ENCODE peak calls at places on chromosomes 5 and 9, in nine cellular contexts. X is thyroid gland, A is neuronal stem cell, I is breast epithelium, O is cardiac muscle cell, N is DND-41, R is HCT116, J is mesenchymal stem cell, P is heart right ventricle. S is an unnamed sample.

GRCh38 chr9:107784235-107784958 is 294.8 kb upstream of the KLF4 start:
- DNase-seq in A (no peak), O (peak; percentile 94), P (peak; percentile 36), X (peak; percentile 12), R (peak; percentile 15), N (no peak), J (peak; percentile 90), I (no peak), S (peak; percentile 13)

GRCh38 chr5:60835554-60835953 is 8.5 kb downstream of the ELOVL7 start:
- DNase-seq in N (no peak), P (no peak), X (no peak), J (no peak), O (peak; percentile 27), A (no peak), I (no peak), R (no peak), S (no peak)

GRCh38 chr5:133907075-133907474 is 61.4 kb downstream of the C5orf15 start:
- DNase-seq in A (no peak), P (peak; percentile 69), J (no peak), R (no peak), X (no peak), N (no peak), I (no peak), O (no peak), S (no peak)

GRCh38 chr5:61919920-61920319 is 386.1 kb upstream of the KIF2A start:
- DNase-seq in A (no peak), N (no peak), P (no peak), I (no peak), J (peak; percentile 21), X (no peak), R (no peak), O (no peak), S (no peak)

GRCh38 chr9:81787747-81788632 is 98.6 kb upstream of the TLE1 start:
- DNase-seq in N (no peak), O (peak; percentile 98), J (peak; percentile 90), R (no peak), A (no peak), I (no peak), X (peak; percentile 44), P (no peak), S (peak; percentile 7)

GRCh38 chr9:87606921-87607521 is 109.4 kb downstream of the DAPK1 start:
- DNase-seq in O (peak; percentile 81), A (no peak), J (peak; percentile 69), P (no peak), N (no peak), I (no peak), R (no peak), X (no peak), S (no peak)

GRCh38 chr5:39775458-39776365 is 350.9 kb upstream of the DAB2 start:
- DNase-seq in N (no peak), J (peak; percentile 89), A (no peak), O (peak; percentile 82), R (no peak), I (no peak), P (no peak), X (no peak), S (no peak)

GRCh38 chr9:135422340-135422944 is 57.1 kb upstream of the PPP1R26 start:
- DNase-seq in N (no peak), O (no peak), X (no peak), J (no peak), R (no peak), A (no peak), P (no peak), I (no peak), S (no peak)

GRCh38 chr5:146529984-146530383 is 14.0 kb upstream of the GPR151 start:
- DNase-seq in J (no peak), O (no peak), A (no peak), N (no peak), X (no peak), P (no peak), I (no peak), R (no peak), S (no peak)

GRCh38 chr9:127546125-127546832 is 65.8 kb upstream of the STXBP1 start:
- DNase-seq in I (no peak), O (no peak), X (no peak), R (no peak), P (no peak), A (no peak), J (no peak), N (no peak), S (no peak)

GRCh38 chr5:91151947-91152346 is 231.2 kb downstream of the ARRDC3 start:
- DNase-seq in O (peak; percentile 97), P (peak; percentile 55), N (no peak), I (peak; percentile 65), A (no peak), J (peak; percentile 88), X (peak; percentile 96), R (no peak), S (peak; percentile 32)

GRCh38 chr9:98810106-98810840 is 2.8 kb downstream of the GALNT12 start:
- DNase-seq in O (no peak), P (no peak), A (no peak), X (no peak), N (no peak), R (no peak), I (no peak), J (no peak), S (no peak)

GRCh38 chr9:129348890-129349570 is 171.0 kb upstream of the IER5L start:
- DNase-seq in N (no peak), O (no peak), P (no peak), X (no peak), R (no peak), A (no peak), I (no peak), J (no peak), S (no peak)

GRCh38 chr5:181204561-181205401 is at the start of gene TRIM7:
- DNase-seq in A (no peak), J (peak; percentile 49), N (no peak), I (no peak), O (no peak), R (no peak), P (peak; percentile 40), X (peak; percentile 76), S (no peak)

GRCh38 chr5:175032741-175033151 is 308.4 kb downstream of the MSX2 start:
- DNase-seq in J (no peak), N (no peak), A (no peak), P (no peak), I (no peak), X (no peak), R (no peak), O (no peak), S (no peak)

GRCh38 chr5:1445313-1445894 is at the start of gene SLC6A3:
- DNase-seq in I (no peak), P (no peak), N (no peak), X (peak; percentile 73), J (no peak), A (peak; percentile 67), O (peak; percentile 49), R (no peak), S (no peak)

GRCh38 chr9:130128782-130129424 is 43.3 kb upstream of the NCS1 start:
- DNase-seq in A (no peak), I (peak; percentile 38), O (peak; percentile 82), J (peak; percentile 94), R (no peak), N (peak; percentile 32), P (peak; percentile 71), X (no peak), S (peak; percentile 45)

GRCh38 chr9:70658765-70659164 is 244.3 kb upstream of the KLF9 start:
- DNase-seq in R (no peak), X (no peak), O (no peak), N (no peak), I (no peak), A (no peak), J (no peak), P (no peak), S (no peak)

GRCh38 chr5:119285070-119285916 is 70.5 kb upstream of the TNFAIP8 start:
- DNase-seq in R (no peak), X (no peak), O (peak; percentile 24), I (no peak), A (no peak), N (no peak), J (peak; percentile 41), P (peak; percentile 16), S (no peak)
- H3K4me1 ChIP-seq in R (no peaks in the 10 kb centered on the region), X (peaks cover 65% of the 10 kb centered on the region), O (peaks cover 36% of the 10 kb centered on the region), I (no peaks in the 10 kb centered on the region), A (peaks cover 2% of the 10 kb centered on the region), N (peaks cover 100% of the 10 kb centered on the region), J (peaks cover 11% of the 10 kb centered on the region), P (peaks cover 94% of the 10 kb centered on the region), S (no peaks in the 10 kb centered on the region)

GRCh38 chr5:172146748-172147092 is 41.3 kb downstream of the STK10 start:
- DNase-seq in A (no peak), P (no peak), X (no peak), N (no peak), I (no peak), O (no peak), J (no peak), R (no peak), S (no peak)
- H3K4me1 ChIP-seq in A (peaks cover 7% of the 10 kb centered on the region), P (peaks cover 70% of the 10 kb centered on the region), X (no peaks in the 10 kb centered on the region), N (peaks cover 3% of the 10 kb centered on the region), I (no peaks in the 10 kb centered on the region), O (peaks cover under 1% of the 10 kb centered on the region), J (peaks cover 43% of the 10 kb centered on the region), R (no peaks in the 10 kb centered on the region), S (no peaks in the 10 kb centered on the region)

DNA sequence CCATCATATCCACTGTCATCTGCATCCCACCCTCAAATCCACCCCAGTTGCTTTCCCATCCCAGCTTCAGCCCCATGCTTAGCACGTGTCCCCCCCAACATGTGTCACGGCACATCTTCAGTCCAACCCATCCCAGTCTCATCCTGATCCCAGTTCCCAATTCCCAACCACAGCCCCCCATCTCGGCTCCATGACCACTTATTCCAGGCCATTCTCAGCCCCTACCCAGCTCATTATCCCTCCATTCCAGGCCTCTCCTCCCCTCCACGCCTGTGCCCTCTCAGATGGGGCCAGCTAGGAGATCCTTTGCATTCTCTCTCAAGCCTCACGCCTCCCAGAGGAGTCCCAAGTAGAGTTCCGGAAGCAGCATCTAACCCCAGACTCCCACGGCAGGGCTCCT is 660 bp upstream of the DBN1 start:
- DNase-seq in P (no peak), N (no peak), R (no peak), A (no peak), I (no peak), X (no peak), O (no peak), J (peak; percentile 43), S (no peak)
- H3K4me1 ChIP-seq in P (peaks cover 67% of the 10 kb centered on the region), N (peaks cover 24% of the 10 kb centered on the region), R (peaks cover 55% of the 10 kb centered on the region), A (peaks cover 38% of the 10 kb centered on the region), I (peaks cover 14% of the 10 kb centered on the region), X (peaks cover 51% of the 10 kb centered on the region), O (peaks cover 9% of the 10 kb centered on the region), J (peaks cover 62% of the 10 kb centered on the region), S (peaks cover 86% of the 10 kb centered on the region)

GRCh38 chr5:120609570-120609969 is 145.5 kb downstream of the PRR16 start:
- DNase-seq in R (no peak), N (no peak), P (no peak), A (no peak), X (no peak), J (no peak), O (no peak), I (no peak), S (no peak)

GRCh38 chr5:120614512-120614911 is 150.4 kb downstream of the PRR16 start:
- DNase-seq in P (no peak), R (no peak), N (no peak), X (no peak), I (no peak), A (no peak), O (peak; percentile 82), J (peak; percentile 67), S (no peak)

GRCh38 chr5:120613729-120614128 is 149.6 kb downstream of the PRR16 start:
- DNase-seq in A (no peak), I (no peak), O (no peak), J (peak; percentile 40), R (no peak), X (no peak), N (no peak), P (no peak), S (no peak)

GRCh38 chr5:120605325-120606079 is 141.4 kb downstream of the PRR16 start:
- DNase-seq in A (no peak), N (no peak), O (peak; percentile 13), J (peak; percentile 27), X (no peak), I (no peak), P (no peak), R (no peak), S (no peak)

GRCh38 chr5:120610145-120610544 is 146.0 kb downstream of the PRR16 start:
- DNase-seq in X (no peak), I (no peak), A (no peak), N (no peak), O (no peak), R (no peak), P (no peak), J (no peak), S (no peak)
- H3K4me1 ChIP-seq in X (no peaks in the 10 kb centered on the region), I (no peaks in the 10 kb centered on the region), A (peaks cover 4% of the 10 kb centered on the region), N (no peaks in the 10 kb centered on the region), O (peaks cover 3% of the 10 kb centered on the region), R (peaks cover 19% of the 10 kb centered on the region), P (no peaks in the 10 kb centered on the region), J (peaks cover 8% of the 10 kb centered on the region), S (no peaks in the 10 kb centered on the region)

S was measured in tibial nerve.